ENCODE peak calls at places on chromosomes 16 and 17, in nine cellular contexts. One of them, this sample, is unnamed.

GRCh38 chr17:57776366-57776765 is 31.3 kb upstream of the CCDC182 start:
- DNase-seq in upper lobe of right lung: no peak
- DNase-seq in psoas muscle: no peak
- DNase-seq in tibial artery: no peak
- DNase-seq in testis: no peak
- DNase-seq in hepatocyte: no peak
- DNase-seq in BE2C: no peak
- DNase-seq in tibial nerve: no peak
- DNase-seq in left lung: no peak
- DNase-seq in this sample: no peak

GRCh38 chr16:12801511-12802042 is 2.1 kb downstream of the CPPED1 start:
- DNase-seq in upper lobe of right lung: no peak
- DNase-seq in psoas muscle: no peak
- DNase-seq in tibial artery: peak; percentile 38
- DNase-seq in testis: peak; percentile 78
- DNase-seq in hepatocyte: no peak
- DNase-seq in BE2C: no peak
- DNase-seq in tibial nerve: no peak
- DNase-seq in left lung: no peak
- DNase-seq in this sample: no peak

GRCh38 chr17:8455660-8456059 is 20.0 kb downstream of the NDEL1 start:
- DNase-seq in upper lobe of right lung: no peak
- DNase-seq in psoas muscle: no peak
- DNase-seq in tibial artery: no peak
- DNase-seq in testis: no peak
- DNase-seq in hepatocyte: no peak
- DNase-seq in BE2C: no peak
- DNase-seq in tibial nerve: no peak
- DNase-seq in left lung: no peak
- DNase-seq in this sample: no peak

GRCh38 chr17:8016632-8017424 is 14.4 kb downstream of the GUCY2D start:
- DNase-seq in upper lobe of right lung: peak; percentile 86
- DNase-seq in psoas muscle: peak; percentile 70
- DNase-seq in tibial artery: peak; percentile 54
- DNase-seq in testis: peak; percentile 55
- DNase-seq in hepatocyte: peak; percentile 82
- DNase-seq in BE2C: peak; percentile 58
- DNase-seq in tibial nerve: no peak
- DNase-seq in left lung: peak; percentile 82
- DNase-seq in this sample: no peak

GRCh38 chr17:31672161-31672819 is 186.8 kb downstream of the COPRS start:
- DNase-seq in upper lobe of right lung: no peak
- DNase-seq in psoas muscle: no peak
- DNase-seq in tibial artery: no peak
- DNase-seq in testis: no peak
- DNase-seq in hepatocyte: no peak
- DNase-seq in BE2C: no peak
- DNase-seq in tibial nerve: no peak
- DNase-seq in left lung: no peak
- DNase-seq in this sample: no peak

GRCh38 chr17:73315481-73315880 is 3.7 kb upstream of the CDC42EP4 start:
- DNase-seq in upper lobe of right lung: no peak
- DNase-seq in psoas muscle: no peak
- DNase-seq in tibial artery: no peak
- DNase-seq in testis: no peak
- DNase-seq in hepatocyte: no peak
- DNase-seq in BE2C: no peak
- DNase-seq in tibial nerve: no peak
- DNase-seq in left lung: no peak
- DNase-seq in this sample: no peak

GRCh38 chr17:53780320-53780719 is 42.4 kb upstream of the KIF2B start:
- DNase-seq in upper lobe of right lung: no peak
- DNase-seq in psoas muscle: no peak
- DNase-seq in tibial artery: no peak
- DNase-seq in testis: no peak
- DNase-seq in hepatocyte: no peak
- DNase-seq in BE2C: no peak
- DNase-seq in tibial nerve: no peak
- DNase-seq in left lung: no peak
- DNase-seq in this sample: no peak

GRCh38 chr16:88481851-88482250 is 28.8 kb downstream of the ZFPM1 start:
- DNase-seq in upper lobe of right lung: no peak
- DNase-seq in psoas muscle: no peak
- DNase-seq in tibial artery: no peak
- DNase-seq in testis: no peak
- DNase-seq in hepatocyte: no peak
- DNase-seq in BE2C: no peak
- DNase-seq in tibial nerve: no peak
- DNase-seq in left lung: no peak
- DNase-seq in this sample: no peak

GRCh38 chr17:16467886-16468285 is 24.1 kb downstream of the LRRC75A start:
- DNase-seq in upper lobe of right lung: no peak
- DNase-seq in psoas muscle: no peak
- DNase-seq in tibial artery: no peak
- DNase-seq in testis: no peak
- DNase-seq in hepatocyte: no peak
- DNase-seq in BE2C: no peak
- DNase-seq in tibial nerve: no peak
- DNase-seq in left lung: no peak
- DNase-seq in this sample: no peak

GRCh38 chr16:70696952-70697600 is 11.2 kb upstream of the MTSS2 start:
- DNase-seq in upper lobe of right lung: peak; percentile 82
- DNase-seq in psoas muscle: no peak
- DNase-seq in tibial artery: no peak
- DNase-seq in testis: no peak
- DNase-seq in hepatocyte: no peak
- DNase-seq in BE2C: no peak
- DNase-seq in tibial nerve: no peak
- DNase-seq in left lung: no peak
- DNase-seq in this sample: no peak

GRCh38 chr17:6853764-6854442 is 22.4 kb upstream of the TEKT1 start:
- DNase-seq in upper lobe of right lung: no peak
- DNase-seq in psoas muscle: no peak
- DNase-seq in tibial artery: no peak
- DNase-seq in testis: peak; percentile 58
- DNase-seq in hepatocyte: peak; percentile 70
- DNase-seq in BE2C: no peak
- DNase-seq in tibial nerve: no peak
- DNase-seq in left lung: no peak
- DNase-seq in this sample: no peak

GRCh38 chr16:86517652-86518258 is 7.4 kb downstream of the FOXF1 start:
- DNase-seq in upper lobe of right lung: no peak
- DNase-seq in psoas muscle: peak; percentile 67
- DNase-seq in tibial artery: peak; percentile 48
- DNase-seq in testis: peak; percentile 73
- DNase-seq in hepatocyte: peak; percentile 82
- DNase-seq in BE2C: peak; percentile 79
- DNase-seq in tibial nerve: peak; percentile 49
- DNase-seq in left lung: no peak
- DNase-seq in this sample: no peak

GRCh38 chr16:24668481-24669001 is 60.9 kb upstream of the TNRC6A start:
- DNase-seq in upper lobe of right lung: no peak
- DNase-seq in psoas muscle: no peak
- DNase-seq in tibial artery: peak; percentile 56
- DNase-seq in testis: peak; percentile 23
- DNase-seq in hepatocyte: no peak
- DNase-seq in BE2C: no peak
- DNase-seq in tibial nerve: no peak
- DNase-seq in left lung: no peak
- DNase-seq in this sample: peak; percentile 77

GRCh38 chr17:47423406-47424295 is 99.9 kb downstream of the EFCAB13 start:
- DNase-seq in upper lobe of right lung: peak; percentile 69
- DNase-seq in psoas muscle: peak; percentile 45
- DNase-seq in tibial artery: no peak
- DNase-seq in testis: peak; percentile 26
- DNase-seq in hepatocyte: peak; percentile 56
- DNase-seq in BE2C: peak; percentile 16
- DNase-seq in tibial nerve: no peak
- DNase-seq in left lung: peak; percentile 83
- DNase-seq in this sample: no peak

GRCh38 chr17:1455291-1455747 is 713 bp downstream of the CRK start:
- DNase-seq in upper lobe of right lung: peak; percentile 83
- DNase-seq in psoas muscle: peak; percentile 88
- DNase-seq in tibial artery: peak; percentile 73
- DNase-seq in testis: peak; percentile 67
- DNase-seq in hepatocyte: peak; percentile 86
- DNase-seq in BE2C: peak; percentile 59
- DNase-seq in tibial nerve: no peak
- DNase-seq in left lung: peak; percentile 94
- DNase-seq in this sample: no peak

GRCh38 chr16:19295393-19295792 is 9.9 kb downstream of the CLEC19A start:
- DNase-seq in upper lobe of right lung: no peak
- DNase-seq in psoas muscle: no peak
- DNase-seq in tibial artery: no peak
- DNase-seq in testis: no peak
- DNase-seq in hepatocyte: no peak
- DNase-seq in BE2C: no peak
- DNase-seq in tibial nerve: no peak
- DNase-seq in left lung: no peak
- DNase-seq in this sample: no peak

GRCh38 chr17:47707056-47707791 is 13.3 kb downstream of the TBKBP1 start:
- DNase-seq in upper lobe of right lung: peak; percentile 28
- DNase-seq in psoas muscle: no peak
- DNase-seq in tibial artery: no peak
- DNase-seq in testis: no peak
- DNase-seq in hepatocyte: no peak
- DNase-seq in BE2C: no peak
- DNase-seq in tibial nerve: no peak
- DNase-seq in left lung: peak; percentile 21
- DNase-seq in this sample: no peak

DNA sequence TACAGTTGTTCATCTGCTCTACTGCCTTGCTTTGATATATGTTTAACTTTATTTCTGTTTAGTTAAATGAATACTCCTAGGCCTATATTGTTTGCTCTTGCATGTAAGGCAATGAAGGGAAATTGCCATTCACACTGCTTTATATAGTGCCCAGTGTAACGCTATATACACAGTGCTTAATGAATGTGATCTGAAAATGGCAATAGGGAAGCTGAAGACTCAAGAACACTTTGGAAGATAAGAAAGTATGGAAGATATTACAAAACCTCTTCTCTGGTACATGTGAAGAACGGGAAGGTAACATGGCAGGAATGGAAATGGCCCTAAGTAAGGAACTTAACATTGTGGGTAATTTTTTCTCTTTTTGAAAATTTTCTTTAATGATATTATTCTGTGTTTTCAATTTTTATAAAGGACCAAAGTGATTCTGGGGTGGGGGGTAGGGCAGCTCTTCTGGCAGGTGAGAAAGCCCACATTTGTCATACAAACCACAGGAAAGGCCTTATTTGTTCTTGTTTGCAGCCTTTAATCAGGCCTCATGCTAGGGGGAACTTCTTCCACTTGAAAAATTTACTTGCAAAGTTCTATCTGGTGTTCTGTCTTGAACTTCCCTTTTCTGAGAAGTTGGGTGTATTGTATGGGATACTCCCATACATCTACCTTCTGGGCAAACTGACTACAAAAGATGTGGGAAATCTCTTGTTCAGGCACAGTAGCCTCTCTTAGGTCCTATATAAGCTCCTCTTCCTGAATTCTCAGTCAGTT is 100.8 kb upstream of the CORO6 start:
- DNase-seq in upper lobe of right lung: no peak
- DNase-seq in psoas muscle: no peak
- DNase-seq in tibial artery: no peak
- DNase-seq in testis: no peak
- DNase-seq in hepatocyte: no peak
- DNase-seq in BE2C: no peak
- DNase-seq in tibial nerve: no peak
- DNase-seq in left lung: no peak
- DNase-seq in this sample: no peak
- H3K36me3 ChIP-seq in upper lobe of right lung: no peaks in the 10 kb centered on the region
- H3K36me3 ChIP-seq in psoas muscle: no peaks in the 10 kb centered on the region
- H3K36me3 ChIP-seq in tibial artery: no peaks in the 10 kb centered on the region
- H3K36me3 ChIP-seq in testis: no peaks in the 10 kb centered on the region
- H3K36me3 ChIP-seq in hepatocyte: no peaks in the 10 kb centered on the region
- H3K36me3 ChIP-seq in BE2C: no peaks in the 10 kb centered on the region
- H3K36me3 ChIP-seq in tibial nerve: no peaks in the 10 kb centered on the region
- H3K36me3 ChIP-seq in left lung: no peaks in the 10 kb centered on the region
- H3K36me3 ChIP-seq in this sample: no peaks in the 10 kb centered on the region

DNA sequence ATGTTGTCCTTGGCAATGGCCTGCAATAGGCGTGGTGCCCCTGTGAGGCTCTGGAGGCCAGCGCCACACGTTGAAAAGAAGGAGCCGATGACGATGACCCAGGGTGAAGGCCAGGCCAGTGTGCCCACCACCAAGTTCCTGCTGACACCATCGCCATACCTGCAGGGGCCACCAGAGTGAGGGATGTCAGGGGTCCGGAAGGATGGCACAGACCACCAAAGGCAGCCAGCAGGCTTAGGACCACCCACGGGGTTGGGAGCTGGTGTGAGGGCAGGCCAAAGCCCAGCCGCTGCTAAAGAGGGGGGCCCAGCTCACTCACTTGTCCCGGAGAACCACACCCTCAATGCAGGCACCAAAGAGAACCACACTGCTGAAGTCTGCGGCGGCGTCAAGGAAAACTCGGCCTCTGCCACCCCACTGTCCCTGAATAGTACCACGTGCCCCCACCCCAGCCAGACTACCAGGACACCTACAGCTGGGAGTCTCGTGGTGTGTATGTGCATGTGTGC is 6.5 kb upstream of the LCAT start:
- DNase-seq in upper lobe of right lung: no peak
- DNase-seq in psoas muscle: no peak
- DNase-seq in tibial artery: no peak
- DNase-seq in testis: no peak
- DNase-seq in hepatocyte: no peak
- DNase-seq in BE2C: no peak
- DNase-seq in tibial nerve: no peak
- DNase-seq in left lung: no peak
- DNase-seq in this sample: no peak
- H3K36me3 ChIP-seq in upper lobe of right lung: peaks cover 100% of the 10 kb centered on the region
- H3K36me3 ChIP-seq in psoas muscle: peaks cover 9% of the 10 kb centered on the region
- H3K36me3 ChIP-seq in tibial artery: peaks cover 93% of the 10 kb centered on the region
- H3K36me3 ChIP-seq in testis: no peaks in the 10 kb centered on the region
- H3K36me3 ChIP-seq in hepatocyte: no peaks in the 10 kb centered on the region
- H3K36me3 ChIP-seq in BE2C: no peaks in the 10 kb centered on the region
- H3K36me3 ChIP-seq in tibial nerve: peaks cover 93% of the 10 kb centered on the region
- H3K36me3 ChIP-seq in left lung: peaks cover 4% of the 10 kb centered on the region
- H3K36me3 ChIP-seq in this sample: peaks cover 4% of the 10 kb centered on the region

GRCh38 chr17:81265576-81265975 is 26.5 kb downstream of the NDUFAF8 start:
- DNase-seq in upper lobe of right lung: no peak
- DNase-seq in psoas muscle: no peak
- DNase-seq in tibial artery: no peak
- DNase-seq in testis: no peak
- DNase-seq in hepatocyte: no peak
- DNase-seq in BE2C: no peak
- DNase-seq in tibial nerve: no peak
- DNase-seq in left lung: peak; percentile 49
- DNase-seq in this sample: no peak
- H3K36me3 ChIP-seq in upper lobe of right lung: peaks cover 87% of the 10 kb centered on the region
- H3K36me3 ChIP-seq in psoas muscle: no peaks in the 10 kb centered on the region
- H3K36me3 ChIP-seq in tibial artery: peaks cover 75% of the 10 kb centered on the region
- H3K36me3 ChIP-seq in testis: no peaks in the 10 kb centered on the region
- H3K36me3 ChIP-seq in hepatocyte: no peaks in the 10 kb centered on the region
- H3K36me3 ChIP-seq in BE2C: no peaks in the 10 kb centered on the region
- H3K36me3 ChIP-seq in tibial nerve: peaks cover 96% of the 10 kb centered on the region
- H3K36me3 ChIP-seq in left lung: no peaks in the 10 kb centered on the region
- H3K36me3 ChIP-seq in this sample: peaks cover 3% of the 10 kb centered on the region

DNA sequence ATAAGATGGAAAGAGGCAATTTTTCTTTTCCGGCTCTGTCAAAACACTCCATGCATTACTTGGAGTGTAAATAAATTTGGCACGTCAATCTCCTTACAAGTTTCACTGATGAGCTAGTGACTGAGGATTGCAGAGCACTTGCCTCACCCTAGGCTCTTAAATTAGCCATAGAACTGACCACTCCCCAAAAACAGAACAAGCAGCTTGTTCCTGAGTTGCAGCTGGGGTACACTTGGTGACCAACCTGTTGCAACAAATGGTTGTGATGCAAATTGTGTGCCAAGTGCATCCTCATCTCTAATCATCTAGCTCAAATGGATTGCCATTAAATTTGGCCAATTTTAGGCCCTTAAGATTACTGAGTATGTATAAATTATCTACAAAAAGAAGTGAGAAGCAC is 67.0 kb downstream of the CACNG1 start:
- DNase-seq in upper lobe of right lung: no peak
- DNase-seq in psoas muscle: no peak
- DNase-seq in tibial artery: no peak
- DNase-seq in testis: no peak
- DNase-seq in hepatocyte: no peak
- DNase-seq in BE2C: no peak
- DNase-seq in tibial nerve: no peak
- DNase-seq in left lung: no peak
- DNase-seq in this sample: no peak
- H3K36me3 ChIP-seq in upper lobe of right lung: peaks cover 84% of the 10 kb centered on the region
- H3K36me3 ChIP-seq in psoas muscle: no peaks in the 10 kb centered on the region
- H3K36me3 ChIP-seq in tibial artery: peaks cover 58% of the 10 kb centered on the region
- H3K36me3 ChIP-seq in testis: no peaks in the 10 kb centered on the region
- H3K36me3 ChIP-seq in hepatocyte: peaks cover 1% of the 10 kb centered on the region
- H3K36me3 ChIP-seq in BE2C: peaks cover 46% of the 10 kb centered on the region
- H3K36me3 ChIP-seq in tibial nerve: peaks cover 83% of the 10 kb centered on the region
- H3K36me3 ChIP-seq in left lung: no peaks in the 10 kb centered on the region
- H3K36me3 ChIP-seq in this sample: peaks cover 3% of the 10 kb centered on the region